ENCODE peak calls at places on chromosome 15, in seven cellular contexts. One of them, this sample, is unnamed.

GRCh38 chr15:55526559-55527036 is 18.6 kb upstream of the DNAAF4 start:
- DNase-seq in uterus: no peak
- DNase-seq in AG04450: peak; percentile 30
- DNase-seq in CD8-positive, alpha-beta T cell: no peak
- DNase-seq in right lobe of liver: no peak
- DNase-seq in GM12878: no peak
- DNase-seq in gastrocnemius medialis: no peak
- DNase-seq in this sample: no peak

GRCh38 chr15:42581272-42581730 is 5.9 kb downstream of the STARD9 start:
- DNase-seq in GM12878: no peak
- DNase-seq in gastrocnemius medialis: peak; percentile 68
- DNase-seq in uterus: peak; percentile 85
- DNase-seq in CD8-positive, alpha-beta T cell: peak; percentile 74
- DNase-seq in right lobe of liver: peak; percentile 82
- DNase-seq in AG04450: no peak
- DNase-seq in this sample: peak; percentile 88

GRCh38 chr15:48466825-48467224 is 135.6 kb downstream of the DUT start:
- DNase-seq in AG04450: no peak
- DNase-seq in right lobe of liver: no peak
- DNase-seq in GM12878: no peak
- DNase-seq in uterus: no peak
- DNase-seq in CD8-positive, alpha-beta T cell: no peak
- DNase-seq in gastrocnemius medialis: no peak
- DNase-seq in this sample: no peak

GRCh38 chr15:87973456-87974215 is 282.9 kb downstream of the NTRK3 start:
- DNase-seq in CD8-positive, alpha-beta T cell: no peak
- DNase-seq in right lobe of liver: no peak
- DNase-seq in uterus: no peak
- DNase-seq in AG04450: no peak
- DNase-seq in GM12878: no peak
- DNase-seq in gastrocnemius medialis: no peak
- DNase-seq in this sample: no peak

GRCh38 chr15:77045985-77046384 is 24.9 kb downstream of the TSPAN3 start:
- DNase-seq in GM12878: no peak
- DNase-seq in gastrocnemius medialis: no peak
- DNase-seq in uterus: no peak
- DNase-seq in AG04450: no peak
- DNase-seq in CD8-positive, alpha-beta T cell: no peak
- DNase-seq in right lobe of liver: no peak
- DNase-seq in this sample: no peak

GRCh38 chr15:62119224-62119925 is 45.7 kb downstream of the C2CD4B start:
- DNase-seq in uterus: no peak
- DNase-seq in gastrocnemius medialis: peak; percentile 49
- DNase-seq in CD8-positive, alpha-beta T cell: no peak
- DNase-seq in GM12878: no peak
- DNase-seq in right lobe of liver: no peak
- DNase-seq in AG04450: peak; percentile 78
- DNase-seq in this sample: peak; percentile 29

GRCh38 chr15:71366522-71366921 is 251.3 kb downstream of the THSD4 start:
- DNase-seq in GM12878: no peak
- DNase-seq in uterus: no peak
- DNase-seq in CD8-positive, alpha-beta T cell: no peak
- DNase-seq in right lobe of liver: no peak
- DNase-seq in gastrocnemius medialis: no peak
- DNase-seq in AG04450: no peak
- DNase-seq in this sample: no peak

GRCh38 chr15:71921191-71921590 is 110.8 kb downstream of the NR2E3 start:
- DNase-seq in gastrocnemius medialis: no peak
- DNase-seq in GM12878: no peak
- DNase-seq in uterus: no peak
- DNase-seq in right lobe of liver: no peak
- DNase-seq in CD8-positive, alpha-beta T cell: no peak
- DNase-seq in AG04450: no peak
- DNase-seq in this sample: no peak

GRCh38 chr15:29934251-29934650 is 112.0 kb upstream of the TJP1 start:
- DNase-seq in AG04450: no peak
- DNase-seq in gastrocnemius medialis: no peak
- DNase-seq in right lobe of liver: no peak
- DNase-seq in GM12878: no peak
- DNase-seq in CD8-positive, alpha-beta T cell: no peak
- DNase-seq in uterus: no peak
- DNase-seq in this sample: no peak

GRCh38 chr15:34984884-34985630 is 3.0 kb downstream of the ZNF770 start:
- DNase-seq in uterus: no peak
- DNase-seq in right lobe of liver: peak; percentile 61
- DNase-seq in AG04450: no peak
- DNase-seq in GM12878: no peak
- DNase-seq in gastrocnemius medialis: no peak
- DNase-seq in CD8-positive, alpha-beta T cell: no peak
- DNase-seq in this sample: no peak

GRCh38 chr15:53830707-53831386 is 71.4 kb upstream of the WDR72 start:
- DNase-seq in uterus: no peak
- DNase-seq in CD8-positive, alpha-beta T cell: no peak
- DNase-seq in right lobe of liver: no peak
- DNase-seq in AG04450: no peak
- DNase-seq in gastrocnemius medialis: no peak
- DNase-seq in GM12878: no peak
- DNase-seq in this sample: no peak

DNA sequence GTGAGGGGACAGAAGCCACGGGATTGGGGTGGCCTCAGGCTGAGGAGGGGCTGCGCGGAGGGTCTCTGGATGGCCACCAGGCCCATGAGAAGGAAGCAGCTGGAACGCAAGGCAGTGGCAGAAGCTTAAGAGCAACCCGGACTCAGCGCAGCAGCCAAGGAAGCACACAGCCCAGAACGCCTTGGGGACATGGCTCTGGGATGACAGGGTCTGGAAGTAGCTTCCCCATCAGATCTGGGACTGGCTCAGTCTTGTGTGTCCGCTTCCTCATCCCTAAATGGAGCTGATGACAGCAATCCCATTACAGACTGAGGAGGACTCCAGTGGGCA is 30.5 kb downstream of the KLHL25 start:
- DNase-seq in GM12878: no peak
- DNase-seq in right lobe of liver: no peak
- DNase-seq in gastrocnemius medialis: no peak
- DNase-seq in CD8-positive, alpha-beta T cell: no peak
- DNase-seq in AG04450: no peak
- DNase-seq in uterus: no peak
- DNase-seq in this sample: no peak
- H3K9me3 ChIP-seq in GM12878: no peaks in the 10 kb centered on the region
- H3K9me3 ChIP-seq in right lobe of liver: no peaks in the 10 kb centered on the region
- H3K9me3 ChIP-seq in gastrocnemius medialis: no peaks in the 10 kb centered on the region
- H3K9me3 ChIP-seq in CD8-positive, alpha-beta T cell: no peaks in the 10 kb centered on the region
- H3K9me3 ChIP-seq in AG04450: peaks cover 13% of the 10 kb centered on the region
- H3K9me3 ChIP-seq in uterus: no peaks in the 10 kb centered on the region
- H3K9me3 ChIP-seq in this sample: no peaks in the 10 kb centered on the region

DNA sequence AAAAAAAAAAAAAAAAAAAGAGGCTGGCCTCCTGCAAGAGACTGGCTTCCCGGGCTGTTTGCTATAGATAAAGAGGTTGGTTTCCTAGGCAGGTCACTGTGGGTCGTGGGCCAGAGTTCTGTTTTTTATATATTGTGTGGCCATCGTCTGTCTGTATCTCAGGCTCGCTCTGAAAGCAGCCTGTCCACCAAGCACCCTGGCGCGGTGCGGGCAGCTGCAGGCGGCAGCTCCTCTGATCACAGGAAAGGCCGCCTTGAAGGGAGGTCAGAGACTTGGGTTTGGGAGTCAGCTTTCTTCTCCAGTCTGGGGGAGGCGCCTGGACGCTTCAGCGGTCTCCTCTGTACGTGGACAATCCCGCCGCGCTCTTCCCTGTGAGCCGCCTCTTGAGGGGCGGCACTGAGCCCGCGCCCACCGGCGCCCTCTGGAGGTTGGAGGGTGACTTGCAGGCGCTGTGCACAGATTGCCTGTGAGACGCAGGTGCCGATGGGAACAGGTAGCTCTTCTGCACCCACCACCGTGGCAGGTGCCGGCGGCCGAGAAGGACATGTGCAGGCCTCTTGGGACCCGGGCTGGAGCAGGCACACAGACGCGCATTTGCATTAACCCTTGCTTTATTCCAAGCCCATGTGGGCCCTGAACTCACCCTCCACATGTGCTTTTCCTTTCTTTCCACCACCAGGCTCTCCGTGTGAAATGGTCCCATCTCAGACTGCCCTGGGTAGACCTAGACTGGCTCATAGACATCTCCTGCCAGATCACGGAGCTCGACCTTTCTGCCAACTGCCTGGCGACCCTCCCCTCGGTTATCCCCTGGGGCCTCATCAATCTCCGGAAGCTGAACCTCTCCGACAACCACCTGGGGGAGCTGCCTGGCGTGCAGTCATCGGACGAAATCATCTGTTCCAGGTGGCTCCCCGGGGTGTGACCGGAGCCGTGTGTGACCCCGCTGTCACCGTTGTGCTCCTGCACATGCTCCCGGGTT is 89.3 kb downstream of the LRRK1 start:
- DNase-seq in GM12878: peak; percentile 40
- DNase-seq in gastrocnemius medialis: peak; percentile 35
- DNase-seq in AG04450: no peak
- DNase-seq in uterus: peak; percentile 76
- DNase-seq in CD8-positive, alpha-beta T cell: peak; percentile 84
- DNase-seq in right lobe of liver: peak; percentile 84
- DNase-seq in this sample: peak; percentile 77
- H3K27ac ChIP-seq in GM12878: peak overlapping the region; percentile 40
- H3K27ac ChIP-seq in gastrocnemius medialis: no peak overlapping the region
- H3K27ac ChIP-seq in AG04450: no peak overlapping the region
- H3K27ac ChIP-seq in uterus: peak overlapping the region; percentile 50
- H3K27ac ChIP-seq in CD8-positive, alpha-beta T cell: no peak overlapping the region
- H3K27ac ChIP-seq in right lobe of liver: no peak overlapping the region
- H3K27ac ChIP-seq in this sample: no peak overlapping the region

DNA sequence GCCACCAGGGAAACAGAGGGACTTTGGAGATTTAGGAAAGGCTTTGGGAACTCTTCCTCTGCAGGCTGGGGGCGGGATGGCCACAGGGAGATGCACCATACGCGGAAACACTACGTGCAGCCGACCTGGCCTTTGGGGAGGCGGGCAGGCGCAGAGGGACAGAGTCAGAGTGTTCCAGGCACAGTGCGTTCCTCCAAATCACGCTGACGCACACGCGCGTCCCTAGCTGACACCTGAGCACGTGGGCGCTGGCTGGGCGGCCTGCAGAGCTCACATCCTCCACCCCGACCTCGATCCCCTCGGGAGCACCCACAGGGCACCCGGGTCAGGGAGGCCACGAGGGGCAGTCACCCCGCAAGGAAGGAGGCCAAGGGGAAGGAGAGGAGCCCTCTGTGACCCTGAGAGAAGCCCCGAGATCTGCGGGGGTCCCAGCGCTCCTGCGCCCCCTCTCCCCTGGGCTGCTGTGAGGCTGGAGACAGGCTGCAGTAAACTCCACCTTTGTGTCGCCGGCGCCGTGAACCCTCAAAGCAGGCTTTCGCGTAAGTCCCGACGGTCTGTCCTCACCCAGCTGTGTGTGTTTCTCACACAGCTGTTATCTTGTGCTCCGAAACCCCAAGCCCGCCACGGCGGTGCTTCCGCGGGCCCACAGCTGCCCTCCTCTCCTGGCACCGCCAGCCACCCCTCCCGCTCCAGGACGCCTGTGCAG is 196.3 kb downstream of the OCA2 start:
- DNase-seq in GM12878: no peak
- DNase-seq in CD8-positive, alpha-beta T cell: no peak
- DNase-seq in right lobe of liver: no peak
- DNase-seq in gastrocnemius medialis: no peak
- DNase-seq in uterus: no peak
- DNase-seq in AG04450: no peak
- DNase-seq in this sample: no peak
- H3K9me3 ChIP-seq in GM12878: no peaks in the 10 kb centered on the region
- H3K9me3 ChIP-seq in CD8-positive, alpha-beta T cell: no peaks in the 10 kb centered on the region
- H3K9me3 ChIP-seq in right lobe of liver: no peaks in the 10 kb centered on the region
- H3K9me3 ChIP-seq in gastrocnemius medialis: no peaks in the 10 kb centered on the region
- H3K9me3 ChIP-seq in uterus: no peaks in the 10 kb centered on the region
- H3K9me3 ChIP-seq in AG04450: peaks cover 23% of the 10 kb centered on the region
- H3K9me3 ChIP-seq in this sample: peaks cover 1% of the 10 kb centered on the region

DNA sequence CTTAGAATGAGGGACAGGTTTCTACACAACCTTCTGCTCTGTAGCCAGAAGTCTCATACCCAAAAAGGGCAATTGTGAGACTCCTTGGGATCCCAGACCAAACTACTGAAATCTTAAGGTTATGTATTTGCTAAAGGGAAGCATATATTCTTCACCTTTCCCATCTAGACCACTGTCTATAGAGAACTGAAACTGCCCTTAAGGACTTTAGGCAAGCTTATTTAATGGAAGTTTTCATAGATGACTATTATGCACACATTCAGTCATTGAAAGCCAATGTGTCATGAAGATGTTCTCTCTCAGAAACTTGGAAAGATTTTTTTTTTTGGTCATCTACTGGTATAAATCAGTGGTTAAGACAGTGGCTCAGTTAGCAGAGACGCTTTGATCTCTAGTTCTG is 365.3 kb downstream of the MCTP2 start:
- DNase-seq in right lobe of liver: no peak
- DNase-seq in CD8-positive, alpha-beta T cell: no peak
- DNase-seq in uterus: no peak
- DNase-seq in gastrocnemius medialis: no peak
- DNase-seq in GM12878: no peak
- DNase-seq in AG04450: no peak
- DNase-seq in this sample: no peak
- H3K27ac ChIP-seq in right lobe of liver: no peak overlapping the region
- H3K27ac ChIP-seq in CD8-positive, alpha-beta T cell: no peak overlapping the region
- H3K27ac ChIP-seq in uterus: no peak overlapping the region
- H3K27ac ChIP-seq in gastrocnemius medialis: no peak overlapping the region
- H3K27ac ChIP-seq in GM12878: no peak overlapping the region
- H3K27ac ChIP-seq in AG04450: no peak overlapping the region
- H3K27ac ChIP-seq in this sample: no peak overlapping the region

GRCh38 chr15:99586121-99586520 is 20.3 kb downstream of the MEF2A start:
- DNase-seq in gastrocnemius medialis: no peak
- DNase-seq in GM12878: no peak
- DNase-seq in CD8-positive, alpha-beta T cell: no peak
- DNase-seq in uterus: no peak
- DNase-seq in AG04450: no peak
- DNase-seq in right lobe of liver: no peak
- DNase-seq in this sample: no peak

GRCh38 chr15:99593070-99593469 is 27.3 kb downstream of the MEF2A start:
- DNase-seq in GM12878: no peak
- DNase-seq in uterus: no peak
- DNase-seq in gastrocnemius medialis: no peak
- DNase-seq in AG04450: no peak
- DNase-seq in CD8-positive, alpha-beta T cell: no peak
- DNase-seq in right lobe of liver: no peak
- DNase-seq in this sample: no peak

GRCh38 chr15:99590913-99591646 is 25.3 kb downstream of the MEF2A start:
- DNase-seq in CD8-positive, alpha-beta T cell: no peak
- DNase-seq in GM12878: no peak
- DNase-seq in right lobe of liver: no peak
- DNase-seq in AG04450: no peak
- DNase-seq in uterus: no peak
- DNase-seq in gastrocnemius medialis: no peak
- DNase-seq in this sample: no peak

GRCh38 chr15:99592135-99592845 is 26.5 kb downstream of the MEF2A start:
- DNase-seq in GM12878: no peak
- DNase-seq in gastrocnemius medialis: no peak
- DNase-seq in right lobe of liver: peak; percentile 69
- DNase-seq in CD8-positive, alpha-beta T cell: no peak
- DNase-seq in uterus: no peak
- DNase-seq in AG04450: peak; percentile 20
- DNase-seq in this sample: no peak

DNA sequence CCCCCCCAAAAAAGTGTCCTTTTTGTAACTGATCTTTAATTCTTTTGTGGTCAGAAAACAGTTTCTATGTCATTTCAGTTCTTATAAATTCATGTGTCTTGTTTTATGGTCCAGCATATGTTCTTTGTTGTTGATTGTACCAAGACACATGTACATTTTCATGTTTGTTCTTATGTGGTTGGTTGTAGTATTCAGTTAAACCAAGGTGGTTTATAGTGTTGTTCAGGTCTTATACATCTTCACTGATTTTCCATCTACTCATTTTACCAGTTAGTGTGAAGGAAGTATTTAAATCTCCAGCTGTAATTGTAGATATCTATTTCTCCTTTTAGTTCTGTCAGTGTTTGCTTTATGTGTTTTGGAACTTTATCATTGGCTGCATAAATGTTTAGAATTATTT is 24.0 kb downstream of the MEF2A start:
- DNase-seq in CD8-positive, alpha-beta T cell: no peak
- DNase-seq in GM12878: no peak
- DNase-seq in AG04450: no peak
- DNase-seq in uterus: no peak
- DNase-seq in gastrocnemius medialis: no peak
- DNase-seq in right lobe of liver: no peak
- DNase-seq in this sample: no peak
- H3K9me3 ChIP-seq in CD8-positive, alpha-beta T cell: peaks cover 6% of the 10 kb centered on the region
- H3K9me3 ChIP-seq in GM12878: peaks cover 48% of the 10 kb centered on the region
- H3K9me3 ChIP-seq in AG04450: no peaks in the 10 kb centered on the region
- H3K9me3 ChIP-seq in uterus: no peaks in the 10 kb centered on the region
- H3K9me3 ChIP-seq in gastrocnemius medialis: peaks cover 10% of the 10 kb centered on the region
- H3K9me3 ChIP-seq in right lobe of liver: no peaks in the 10 kb centered on the region
- H3K9me3 ChIP-seq in this sample: peaks cover 6% of the 10 kb centered on the region